ENCODE peak calls at places on chromosomes 2 and 18, in ten cellular contexts. D is A549, U is AG04449, W is GM12865, H is brain microvascular endothelial cell, O is lower lobe of right lung, S is fibroblast of lung, X is bronchial epithelial cell, C is AG09309, L is transverse colon. Y is an unnamed sample.

GRCh38 chr2:177306550-177306949 is 42.0 kb upstream of the NFE2L2 start:
- DNase-seq in D (no peak), U (no peak), W (no peak), H (no peak), O (no peak), S (no peak), X (peak; percentile 53), C (no peak), L (no peak), Y (peak; percentile 88)

GRCh38 chr18:5197032-5197434 is at the start of gene AKAIN1:
- DNase-seq in D (peak; percentile 0), U (no peak), W (peak; percentile 4), H (peak; percentile 3), O (no peak), S (peak; percentile 44), X (no peak), C (no peak), L (peak; percentile 9), Y (peak; percentile 18)

GRCh38 chr2:232479341-232480200 is 8.1 kb downstream of the ECEL1 start:
- DNase-seq in D (no peak), U (no peak), W (no peak), H (no peak), O (peak; percentile 32), S (no peak), X (no peak), C (no peak), L (no peak), Y (no peak)

GRCh38 chr2:167509585-167509984 is 621.3 kb downstream of the XIRP2 start:
- DNase-seq in D (no peak), U (no peak), W (no peak), H (peak; percentile 79), O (no peak), S (peak; percentile 96), X (peak; percentile 89), C (no peak), L (no peak), Y (peak; percentile 22)

GRCh38 chr18:8801263-8801901 is 96.0 kb downstream of the MTCL1 start:
- DNase-seq in D (no peak), U (peak; percentile 91), W (no peak), H (peak; percentile 85), O (no peak), S (peak; percentile 97), X (peak; percentile 86), C (peak; percentile 75), L (no peak), Y (peak; percentile 91)

GRCh38 chr2:191441761-191442160 is 196.6 kb downstream of the MYO1B start:
- DNase-seq in D (no peak), U (no peak), W (no peak), H (no peak), O (no peak), S (peak; percentile 10), X (no peak), C (peak; percentile 72), L (no peak), Y (peak; percentile 40)

GRCh38 chr2:56474412-56475158 is 290.8 kb downstream of the CCDC85A start:
- DNase-seq in D (no peak), U (peak; percentile 34), W (no peak), H (no peak), O (no peak), S (peak; percentile 52), X (peak; percentile 26), C (no peak), L (no peak), Y (peak; percentile 31)

GRCh38 chr18:48673456-48674197 is 134.8 kb downstream of the CTIF start:
- DNase-seq in D (no peak), U (no peak), W (no peak), H (no peak), O (no peak), S (no peak), X (no peak), C (no peak), L (no peak), Y (no peak)

GRCh38 chr18:59917422-59917821 is 17.6 kb downstream of the PMAIP1 start:
- DNase-seq in D (no peak), U (no peak), W (no peak), H (no peak), O (no peak), S (peak; percentile 76), X (peak; percentile 83), C (no peak), L (no peak), Y (peak; percentile 48)

GRCh38 chr18:59915606-59916005 is 15.8 kb downstream of the PMAIP1 start:
- DNase-seq in D (no peak), U (no peak), W (no peak), H (no peak), O (no peak), S (peak; percentile 46), X (peak; percentile 85), C (no peak), L (no peak), Y (no peak)

GRCh38 chr18:59916746-59917145 is 16.9 kb downstream of the PMAIP1 start:
- DNase-seq in D (no peak), U (no peak), W (no peak), H (no peak), O (no peak), S (peak; percentile 46), X (no peak), C (no peak), L (no peak), Y (no peak)

GRCh38 chr18:59919026-59919425 is 19.2 kb downstream of the PMAIP1 start:
- DNase-seq in D (no peak), U (no peak), W (no peak), H (no peak), O (no peak), S (no peak), X (no peak), C (no peak), L (no peak), Y (no peak)

GRCh38 chr18:59918320-59918755 is 18.5 kb downstream of the PMAIP1 start:
- DNase-seq in D (peak; percentile 31), U (no peak), W (peak; percentile 88), H (no peak), O (peak; percentile 71), S (peak; percentile 92), X (peak; percentile 81), C (no peak), L (peak; percentile 55), Y (peak; percentile 55)
- H3K4me3 ChIP-seq in D (no peak overlapping the region), U (no peak overlapping the region), W (peak overlapping the region; percentile 20), H (no peak overlapping the region), O (no peak overlapping the region), S (no peak overlapping the region), X (no peak overlapping the region), C (no peak overlapping the region), L (no peak overlapping the region), Y (no peak overlapping the region)

DNA sequence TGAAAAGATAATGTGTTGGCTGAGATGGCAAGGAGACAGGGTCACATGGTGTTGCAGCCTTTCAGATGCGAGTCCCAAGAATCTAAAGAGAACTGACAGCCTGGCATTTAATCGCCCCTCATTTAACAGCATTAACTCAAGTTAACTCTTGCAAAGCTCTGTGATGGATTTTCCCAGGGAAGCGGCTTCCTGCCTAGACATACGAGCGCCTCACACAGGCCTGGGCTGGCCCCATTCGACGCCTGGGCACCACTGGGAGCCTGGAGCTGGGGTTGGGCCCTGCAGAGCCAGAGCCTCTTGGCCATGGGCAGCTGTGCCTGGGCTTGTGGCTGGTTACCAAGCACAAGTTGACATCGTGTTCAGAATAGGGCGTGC is 140.8 kb downstream of the SEPTIN10 start:
- DNase-seq in D (no peak), U (no peak), W (no peak), H (no peak), O (peak; percentile 43), S (no peak), X (no peak), C (no peak), L (no peak), Y (no peak)
- TF ChIP-seq CTCF in D (no peak), U (no peak), W (no peak), H (no peak), O (no peak), S (no peak), X (no peak), C (no peak), L (no peak), Y (no peak)

GRCh38 chr2:163045830-163046229 is 207.3 kb upstream of the KCNH7 start:
- DNase-seq in D (no peak), U (no peak), W (no peak), H (no peak), O (no peak), S (no peak), X (no peak), C (no peak), L (no peak), Y (no peak)

GRCh38 chr2:163043201-163043600 is 204.6 kb upstream of the KCNH7 start:
- DNase-seq in D (no peak), U (no peak), W (no peak), H (no peak), O (no peak), S (no peak), X (no peak), C (no peak), L (no peak), Y (no peak)

GRCh38 chr2:163044116-163044515 is 205.5 kb upstream of the KCNH7 start:
- DNase-seq in D (no peak), U (no peak), W (no peak), H (no peak), O (no peak), S (peak; percentile 3), X (peak; percentile 38), C (no peak), L (no peak), Y (no peak)

GRCh38 chr2:163046615-163047014 is 208.0 kb upstream of the KCNH7 start:
- DNase-seq in D (no peak), U (no peak), W (no peak), H (no peak), O (no peak), S (no peak), X (no peak), C (no peak), L (no peak), Y (no peak)
- H3K4me3 ChIP-seq in D (no peak overlapping the region), U (no peak overlapping the region), W (no peak overlapping the region), H (no peak overlapping the region), O (no peak overlapping the region), S (no peak overlapping the region), X (no peak overlapping the region), C (no peak overlapping the region), L (no peak overlapping the region), Y (no peak overlapping the region)

GRCh38 chr2:75288760-75289159 is 89.4 kb upstream of the TACR1 start:
- DNase-seq in D (no peak), U (no peak), W (peak; percentile 35), H (no peak), O (no peak), S (no peak), X (no peak), C (no peak), L (no peak), Y (no peak)

GRCh38 chr2:75292826-75293225 is 93.5 kb upstream of the TACR1 start:
- DNase-seq in D (no peak), U (no peak), W (no peak), H (peak; percentile 53), O (no peak), S (peak; percentile 91), X (peak; percentile 94), C (peak; percentile 34), L (no peak), Y (peak; percentile 87)

GRCh38 chr2:75287624-75288313 is 88.4 kb upstream of the TACR1 start:
- DNase-seq in D (no peak), U (no peak), W (peak; percentile 44), H (no peak), O (no peak), S (no peak), X (no peak), C (no peak), L (no peak), Y (no peak)

GRCh38 chr2:75289771-75290170 is 90.5 kb upstream of the TACR1 start:
- DNase-seq in D (no peak), U (no peak), W (no peak), H (no peak), O (no peak), S (peak; percentile 86), X (peak; percentile 46), C (no peak), L (no peak), Y (peak; percentile 30)

DNA sequence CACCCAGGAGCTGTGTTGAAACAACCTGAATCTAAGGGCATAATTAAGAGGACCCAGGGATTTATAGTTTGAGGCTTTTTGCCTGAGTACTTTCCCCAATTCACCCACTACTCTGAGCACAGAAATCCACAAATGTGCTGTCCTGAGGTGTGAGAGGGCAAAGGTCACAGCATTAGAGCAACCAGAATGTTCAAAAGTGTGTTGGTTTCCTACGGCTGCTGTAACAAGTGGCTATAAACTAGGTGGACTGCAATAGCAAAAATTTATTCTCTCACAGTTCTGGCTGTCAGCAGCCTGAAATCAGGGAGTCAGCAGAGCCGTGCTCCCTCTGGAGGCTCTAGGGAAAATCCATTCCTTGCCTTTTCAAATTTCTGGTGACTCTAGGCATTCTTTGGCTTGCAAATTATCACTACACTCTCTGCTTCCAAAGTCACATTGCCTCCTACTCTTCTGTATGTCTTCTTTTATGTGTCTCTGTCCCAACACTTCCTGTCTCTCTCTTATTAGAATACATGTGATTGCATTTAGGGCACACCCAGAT is 91.3 kb upstream of the TACR1 start:
- DNase-seq in D (no peak), U (no peak), W (no peak), H (no peak), O (no peak), S (peak; percentile 49), X (no peak), C (no peak), L (no peak), Y (peak; percentile 54)
- TF ChIP-seq CTCF in D (peak; percentile 45), U (peak; percentile 47), W (no peak), H (peak; percentile 62), O (no peak), S (peak; percentile 65), X (peak; percentile 27), C (peak; percentile 71), L (no peak), Y (peak; percentile 69)